ENCODE peak calls at places on chromosome 20, in six cellular contexts. T, R, V, U, L and N are unnamed samples.

GRCh38 chr20:37833172-37833915 is 69.6 kb upstream of the VSTM2L start:
- DNase-seq in T (no peak), R (no peak), V (no peak), U (no peak), L (peak), N (no peak)

GRCh38 chr20:48205786-48206185 is 420.5 kb upstream of the SULF2 start:
- DNase-seq in T (no peak), R (no peak), V (no peak), U (no peak), L (no peak), N (no peak)

GRCh38 chr20:29740601-29740950 is 1516.9 kb upstream of the DEFB115 start:
- DNase-seq in T (peak), R (no peak), V (no peak), U (no peak), L (no peak), N (no peak)

GRCh38 chr20:37397954-37398749 is 52.2 kb downstream of the SRC start:
- DNase-seq in T (no peak), R (no peak), V (no peak), U (no peak), L (no peak), N (no peak)

GRCh38 chr20:34037121-34037520 is 43.4 kb downstream of the RALY start:
- DNase-seq in T (peak), R (no peak), V (no peak), U (no peak), L (peak), N (no peak)

GRCh38 chr20:17215167-17215566 is 11.7 kb upstream of the PCSK2 start:
- DNase-seq in T (no peak), R (no peak), V (no peak), U (no peak), L (no peak), N (no peak)

GRCh38 chr20:4729265-4729664 is 7.6 kb downstream of the PRND start:
- DNase-seq in T (no peak), R (no peak), V (no peak), U (no peak), L (no peak), N (no peak)

GRCh38 chr20:17843246-17844132 is 125.1 kb downstream of the SNX5 start:
- DNase-seq in T (no peak), R (no peak), V (no peak), U (no peak), L (no peak), N (peak)

GRCh38 chr20:40945754-40946451 is 82.7 kb upstream of the TOP1 start:
- DNase-seq in T (peak), R (no peak), V (no peak), U (no peak), L (peak), N (peak)

GRCh38 chr20:33438481-33438880 is 5.1 kb downstream of the SNTA1 start:
- DNase-seq in T (no peak), R (no peak), V (no peak), U (no peak), L (peak), N (no peak)

GRCh38 chr20:1827510-1827973 is 67.7 kb upstream of the SIRPA start:
- DNase-seq in T (no peak), R (no peak), V (no peak), U (no peak), L (no peak), N (no peak)

DNA sequence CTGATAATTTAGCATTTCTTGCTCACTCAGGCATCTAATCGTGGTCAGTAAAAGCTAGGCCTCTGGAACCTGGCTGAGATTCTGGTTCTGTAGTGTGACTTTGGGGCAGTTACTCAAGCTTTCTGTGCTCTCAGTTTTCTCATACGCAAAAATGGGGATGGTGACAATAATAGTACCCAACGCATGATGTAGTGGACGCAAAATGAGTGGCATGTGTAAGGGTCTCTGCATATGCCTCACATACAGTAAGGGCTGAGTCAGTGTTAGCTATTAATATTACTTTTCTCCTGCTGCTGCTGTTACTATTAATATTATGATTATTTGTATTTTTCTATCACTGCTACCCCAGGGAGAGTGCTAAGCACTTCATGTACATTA is 686 bp downstream of the GINS1 start:
- DNase-seq in T (no peak), R (no peak), V (no peak), U (no peak), L (no peak), N (no peak)
- TF ChIP-seq POLR2AphosphoS5 in T (no peak), R (no peak), V (no peak), U (no peak), L (no peak), N (no peak)

GRCh38 chr20:23873370-23874015 is 6.1 kb downstream of the CST5 start:
- DNase-seq in T (no peak), R (no peak), V (no peak), U (no peak), L (no peak), N (no peak)
- H3K4me3 ChIP-seq in T (no peak), R (no peak), V (no peak), U (no peak), L (no peak), N (no peak)

GRCh38 chr20:53897884-53898557 is 172.4 kb downstream of the BCAS1 start:
- DNase-seq in T (peak), R (no peak), V (no peak), U (peak), L (no peak), N (no peak)
- TF ChIP-seq POLR2AphosphoS5 in T (peak), R (peak), V (no peak), U (no peak), L (no peak), N (no peak)

DNA sequence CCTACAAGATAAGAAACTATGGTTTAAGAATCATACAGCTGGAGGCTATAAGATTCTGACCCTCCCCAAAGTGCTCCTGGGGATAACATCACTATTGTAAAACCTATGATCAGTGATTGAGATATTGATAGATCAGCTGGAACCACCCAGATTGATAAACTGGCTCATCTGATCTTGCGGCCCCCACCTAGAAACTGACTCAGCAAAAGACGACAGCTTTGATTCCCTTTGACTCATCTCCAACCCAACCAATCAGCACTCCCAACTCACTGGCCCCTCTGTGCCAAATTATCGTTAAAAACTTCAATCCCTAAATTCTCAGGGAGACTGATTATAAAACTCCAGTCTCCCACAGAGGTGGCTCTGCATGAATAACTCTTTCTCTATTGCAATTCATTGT is 106.4 kb downstream of the SCP2D1 start:
- DNase-seq in T (no peak), R (no peak), V (no peak), U (no peak), L (no peak), N (no peak)
- H3K4me3 ChIP-seq in T (no peak), R (no peak), V (no peak), U (no peak), L (no peak), N (no peak)

GRCh38 chr20:64047046-64047389 is 2.4 kb downstream of the SOX18 start:
- DNase-seq in T (no peak), R (no peak), V (no peak), U (no peak), L (no peak), N (no peak)
- TF ChIP-seq POLR2AphosphoS5 in T (no peak), R (no peak), V (no peak), U (no peak), L (no peak), N (no peak)